ENCODE peak calls at places on chromosomes 1 and 21, in four cellular contexts. P is HepG2, Y is K562, E is GM12878. M is an unnamed sample.

GRCh38 chr1:58739851-58740466 is 40.1 kb upstream of the MYSM1 start:
- DNase-seq in P (peak), E (no peak), Y (peak), M (no peak)

GRCh38 chr1:9196129-9197040 is 38.2 kb upstream of the H6PD start:
- DNase-seq in Y (peak), P (peak), E (peak), M (no peak)

GRCh38 chr1:61253059-61253735 is 170.8 kb downstream of the NFIA start:
- DNase-seq in Y (peak), E (no peak), P (peak), M (no peak)

GRCh38 chr1:48227165-48228013 is 4.9 kb downstream of the SLC5A9 start:
- DNase-seq in P (no peak), Y (no peak), E (no peak), M (no peak)

GRCh38 chr1:187203257-187203656 is 374.5 kb downstream of the PLA2G4A start:
- DNase-seq in P (no peak), Y (no peak), E (no peak), M (no peak)

GRCh38 chr1:159141584-159142518 is 29.6 kb upstream of the CADM3 start:
- DNase-seq in P (no peak), E (no peak), Y (no peak), M (no peak)

GRCh38 chr1:61496501-61496900 is 228.4 kb downstream of the TM2D1 start:
- DNase-seq in P (no peak), E (no peak), Y (no peak), M (no peak)

GRCh38 chr1:203480525-203481084 is 5.0 kb downstream of the PRELP start:
- DNase-seq in P (no peak), E (no peak), Y (peak), M (no peak)

GRCh38 chr1:98103617-98104284 is 182.9 kb upstream of the DPYD start:
- DNase-seq in P (no peak), E (no peak), Y (no peak), M (no peak)

GRCh38 chr1:26719205-26719604 is 23.4 kb downstream of the ARID1A start:
- DNase-seq in E (no peak), P (no peak), Y (no peak), M (no peak)

GRCh38 chr21:42121792-42122191 is 50.7 kb downstream of the UMODL1 start:
- DNase-seq in Y (no peak), P (no peak), E (no peak), M (no peak)

GRCh38 chr1:15737324-15738319 is 1.6 kb downstream of the SLC25A34 start:
- DNase-seq in E (no peak), P (no peak), Y (no peak), M (no peak)

GRCh38 chr1:34924759-34925555 is 4.5 kb downstream of the DLGAP3 start:
- DNase-seq in Y (peak), E (no peak), P (peak), M (no peak)

GRCh38 chr1:93751391-93752250 is 70.0 kb upstream of the BCAR3 start:
- DNase-seq in P (no peak), E (no peak), Y (no peak), M (no peak)

GRCh38 chr21:35565204-35565611 is 495.1 kb downstream of the SETD4 start:
- DNase-seq in P (no peak), E (no peak), Y (peak), M (no peak)

GRCh38 chr1:2212542-2213491 is 15.3 kb upstream of the SKI start:
- DNase-seq in Y (peak), P (peak), E (no peak), M (peak)

GRCh38 chr1:210200090-210200736 is 32.4 kb upstream of the SERTAD4 start:
- DNase-seq in P (no peak), E (no peak), Y (no peak), M (no peak)

GRCh38 chr1:156694563-156694962 is 10.8 kb downstream of the CRABP2 start:
- DNase-seq in E (no peak), P (no peak), Y (no peak), M (no peak)

GRCh38 chr1:181680332-181680731 is 197.0 kb downstream of the CACNA1E start:
- DNase-seq in E (no peak), Y (no peak), P (no peak), M (no peak)

GRCh38 chr1:41500378-41500777 is 15.9 kb upstream of the EDN2 start:
- DNase-seq in Y (no peak), P (no peak), E (no peak), M (no peak)

GRCh38 chr1:44114098-44114497 is 4.5 kb upstream of the KLF17 start:
- DNase-seq in P (no peak), Y (no peak), E (no peak), M (no peak)

GRCh38 chr21:34280389-34280795 is 83.4 kb upstream of the KCNE2 start:
- DNase-seq in P (no peak), Y (no peak), E (no peak), M (no peak)
- TF ChIP-seq SIN3A in P (no peak), Y (no peak), E (no peak), M (no peak)

GRCh38 chr1:207962716-207963428 is 51.9 kb upstream of the CD34 start:
- DNase-seq in E (no peak), Y (no peak), P (no peak), M (no peak)
- TF ChIP-seq KDM1A in E (no peak), Y (no peak), P (no peak), M (no peak)

DNA sequence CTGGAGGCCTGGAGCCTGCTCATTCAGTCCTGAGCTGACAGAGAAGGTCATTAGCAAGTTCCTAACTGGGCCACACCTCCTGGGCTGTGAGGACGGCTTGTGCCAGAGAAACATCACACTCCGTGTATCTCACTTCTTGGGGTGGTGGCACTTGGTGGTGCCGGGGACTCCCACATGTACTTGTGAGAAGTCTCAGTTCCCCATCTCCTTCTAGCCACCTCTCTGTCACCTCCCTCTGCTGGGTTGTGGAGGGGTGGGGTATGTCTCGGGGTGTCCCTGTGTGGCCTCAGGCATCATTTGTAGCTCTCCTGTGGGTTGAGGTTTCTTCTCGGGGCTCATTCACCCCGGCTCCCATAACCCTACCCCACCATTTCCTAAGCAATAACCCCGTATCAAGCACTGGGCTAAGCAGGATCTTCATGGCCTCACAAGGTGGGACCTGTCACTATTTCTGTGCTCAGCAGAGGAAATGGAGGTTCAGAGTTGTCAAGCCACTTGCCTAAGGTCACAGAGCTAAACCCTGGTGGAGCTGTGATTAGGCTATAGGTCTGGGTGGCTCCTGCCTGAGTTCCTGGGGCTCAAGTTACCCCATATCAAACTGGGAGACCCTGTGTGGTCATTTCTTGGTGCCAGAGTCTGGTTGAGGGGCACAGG is 62.5 kb downstream of the UBIAD1 start:
- DNase-seq in Y (no peak), P (no peak), E (peak), M (no peak)
- TF ChIP-seq CEBPB in Y (no peak), P (no peak), E (no peak), M (no peak)

GRCh38 chr1:108049083-108049819 is 84.3 kb upstream of the VAV3 start:
- DNase-seq in E (no peak), Y (peak), P (no peak), M (no peak)
- TF ChIP-seq SIN3A in E (no peak), Y (no peak), P (no peak), M (no peak)

GRCh38 chr21:45353200-45353599 is 51.8 kb upstream of the COL18A1 start:
- DNase-seq in P (no peak), Y (no peak), E (no peak), M (no peak)

GRCh38 chr21:45354970-45355369 is 50.0 kb upstream of the COL18A1 start:
- DNase-seq in E (no peak), P (no peak), Y (no peak), M (no peak)

GRCh38 chr21:45351526-45352275 is 53.3 kb upstream of the COL18A1 start:
- DNase-seq in P (no peak), Y (no peak), E (no peak), M (no peak)

GRCh38 chr21:45351061-45351460 is 53.9 kb upstream of the COL18A1 start:
- DNase-seq in Y (no peak), P (no peak), E (no peak), M (no peak)

DNA sequence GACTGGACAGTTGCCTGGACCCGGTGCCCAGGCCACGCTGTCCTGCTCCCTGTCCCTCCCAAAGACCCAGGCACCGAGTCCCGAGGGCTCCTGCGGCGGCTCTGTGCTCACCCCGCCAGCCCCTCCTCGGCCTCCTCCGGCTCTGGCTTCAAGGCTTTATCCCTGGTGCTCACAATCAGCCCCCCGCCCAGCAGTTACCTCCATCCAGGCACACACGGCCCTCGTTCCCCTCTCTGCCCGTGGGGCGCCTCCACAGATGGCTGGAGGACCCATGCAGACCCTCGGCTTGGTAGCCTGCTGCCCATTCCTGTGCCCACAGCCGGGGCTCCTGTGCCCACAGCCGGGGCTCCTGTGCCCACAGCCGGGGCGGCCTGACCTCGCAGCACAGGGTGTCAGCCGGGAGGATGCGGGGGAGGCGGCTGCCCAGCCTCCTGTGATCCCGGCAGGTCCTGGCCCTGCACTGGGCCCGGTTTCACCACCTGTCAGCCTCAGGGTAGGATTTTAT is 52.3 kb upstream of the COL18A1 start:
- DNase-seq in P (no peak), Y (no peak), E (no peak), M (no peak)
- TF ChIP-seq KDM1A in P (no peak), Y (no peak), E (no peak), M (no peak)

DNA sequence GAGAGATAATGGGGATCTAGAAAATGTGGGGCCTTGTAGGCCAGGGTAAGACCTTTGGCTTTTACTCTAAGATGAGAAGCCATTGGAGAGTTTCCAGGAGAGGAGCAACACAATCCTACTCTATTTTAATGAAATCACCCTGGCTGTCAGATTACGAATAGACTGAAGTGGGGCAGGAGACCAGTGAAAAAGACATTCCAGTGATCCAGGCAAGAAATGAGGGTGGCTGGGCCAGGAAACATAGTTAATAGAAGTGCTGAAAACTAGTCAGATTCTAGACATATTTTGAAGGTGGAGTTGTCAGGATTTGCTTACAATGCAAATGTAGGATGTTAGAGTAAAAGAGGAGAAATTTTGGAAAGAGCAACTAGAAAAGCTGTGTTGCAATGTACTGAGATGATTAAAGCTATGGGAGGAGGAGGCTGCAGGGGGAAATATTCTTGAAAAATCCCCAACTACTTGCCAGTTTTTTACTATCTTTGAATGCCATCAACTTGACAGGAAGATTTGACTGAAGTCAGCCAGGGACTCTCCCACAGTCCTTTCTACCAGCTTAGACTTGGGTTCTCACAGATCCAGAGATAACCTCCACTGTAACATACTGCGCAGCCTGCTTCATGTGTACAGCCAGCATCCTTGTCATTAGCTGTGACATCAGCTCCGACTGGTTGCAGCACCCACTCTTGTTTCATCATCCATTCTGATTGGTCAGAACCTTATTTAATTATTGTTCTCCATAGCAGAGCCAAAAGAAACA is 109.6 kb downstream of the TSEN15 start:
- DNase-seq in E (peak), P (no peak), Y (no peak), M (no peak)
- TF ChIP-seq CEBPB in E (no peak), P (no peak), Y (no peak), M (no peak)

GRCh38 chr21:31634993-31635392 is 24.5 kb upstream of the SOD1 start:
- DNase-seq in Y (no peak), E (no peak), P (no peak), M (no peak)

GRCh38 chr21:31641416-31641922 is 18.0 kb upstream of the SOD1 start:
- DNase-seq in E (no peak), Y (no peak), P (no peak), M (no peak)

DNA sequence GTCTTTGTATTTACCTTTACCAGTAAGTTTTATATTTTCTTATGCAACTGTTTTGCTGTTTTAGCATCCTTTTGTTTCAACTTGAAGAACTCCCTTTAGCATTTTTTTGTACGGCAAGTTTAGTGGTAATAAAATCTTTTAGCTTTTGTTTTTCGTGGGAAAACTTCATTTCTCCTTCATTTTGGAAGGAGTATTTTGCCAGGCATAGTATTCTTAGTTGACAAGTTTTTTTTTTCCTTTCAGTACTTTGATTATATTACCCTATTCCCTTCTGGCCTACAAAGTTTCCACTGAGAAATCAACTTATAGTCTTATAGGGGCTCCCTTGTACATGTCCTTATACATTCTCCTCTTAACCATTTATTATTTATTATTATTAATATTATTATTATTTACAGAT is 22.6 kb upstream of the SOD1 start:
- DNase-seq in E (no peak), P (no peak), Y (no peak), M (no peak)
- TF ChIP-seq SIN3A in E (no peak), P (no peak), Y (no peak), M (no peak)